ENCODE peak calls at places on chromosomes 2 and 18, in seven cellular contexts. E is thyroid gland, V is lower lobe of right lung, T is astrocyte, A is endodermal cell, O is left ventricle myocardium inferior, M is BE2C. G is an unnamed sample.

GRCh38 chr2:187003038-187003543 is 154.1 kb upstream of the ZSWIM2 start:
- DNase-seq in E (no peak), V (no peak), T (no peak), A (no peak), O (no peak), M (no peak), G (no peak)

GRCh38 chr18:45688113-45688512 is 35.9 kb upstream of the SLC14A1 start:
- DNase-seq in E (no peak), V (no peak), T (no peak), A (no peak), O (no peak), M (no peak), G (no peak)

GRCh38 chr2:151120016-151120415 is 141.6 kb downstream of the RBM43 start:
- DNase-seq in E (no peak), V (no peak), T (no peak), A (no peak), O (no peak), M (no peak), G (no peak)

GRCh38 chr2:174059875-174060226 is 94.7 kb upstream of the SP3 start:
- DNase-seq in E (no peak), V (no peak), T (peak; percentile 36), A (no peak), O (no peak), M (no peak), G (no peak)

GRCh38 chr2:149586898-149587219 is 716 bp downstream of the MMADHC start:
- DNase-seq in E (no peak), V (no peak), T (no peak), A (no peak), O (no peak), M (no peak), G (no peak)

GRCh38 chr2:174338626-174339570 is 4.1 kb downstream of the SP9 start:
- DNase-seq in E (no peak), V (no peak), T (no peak), A (peak; percentile 70), O (no peak), M (no peak), G (no peak)

GRCh38 chr2:120036145-120036544 is 23.3 kb downstream of the EPB41L5 start:
- DNase-seq in E (no peak), V (no peak), T (no peak), A (no peak), O (no peak), M (no peak), G (no peak)

GRCh38 chr2:186862869-186863709 is 14.1 kb upstream of the ZSWIM2 start:
- DNase-seq in E (no peak), V (no peak), T (peak; percentile 9), A (no peak), O (no peak), M (no peak), G (no peak)

GRCh38 chr2:96118698-96119388 is 2.5 kb upstream of the ADRA2B start:
- DNase-seq in E (no peak), V (peak; percentile 20), T (no peak), A (no peak), O (peak; percentile 12), M (no peak), G (peak; percentile 41)

GRCh38 chr18:79426376-79427300 is 30.9 kb downstream of the NFATC1 start:
- DNase-seq in E (no peak), V (no peak), T (no peak), A (no peak), O (no peak), M (no peak), G (no peak)

GRCh38 chr2:121283670-121284245 is 1.2 kb downstream of the TFCP2L1 start:
- DNase-seq in E (peak; percentile 38), V (no peak), T (no peak), A (no peak), O (no peak), M (no peak), G (no peak)

GRCh38 chr2:127059559-127059958 is 47.4 kb downstream of the BIN1 start:
- DNase-seq in E (no peak), V (no peak), T (no peak), A (no peak), O (no peak), M (no peak), G (no peak)

GRCh38 chr2:236715077-236715476 is 145.5 kb downstream of the ACKR3 start:
- DNase-seq in E (peak; percentile 55), V (no peak), T (peak; percentile 65), A (no peak), O (no peak), M (no peak), G (no peak)

GRCh38 chr2:206275274-206276160 is 1.1 kb downstream of the ZDBF2 start:
- DNase-seq in E (no peak), V (no peak), T (peak; percentile 44), A (no peak), O (no peak), M (no peak), G (no peak)

GRCh38 chr2:174836345-174836999 is 72.2 kb upstream of the CHRNA1 start:
- DNase-seq in E (peak; percentile 33), V (no peak), T (peak; percentile 95), A (no peak), O (no peak), M (peak; percentile 34), G (peak; percentile 60)

GRCh38 chr18:38933910-38934510 is 1368.4 kb upstream of the CELF4 start:
- DNase-seq in E (no peak), V (no peak), T (no peak), A (no peak), O (no peak), M (no peak), G (no peak)

GRCh38 chr2:44267269-44268258 is 7.7 kb upstream of the SLC3A1 start:
- DNase-seq in E (no peak), V (no peak), T (peak; percentile 76), A (no peak), O (no peak), M (no peak), G (no peak)

GRCh38 chr2:18599509-18600254 is 10.3 kb upstream of the NT5C1B start:
- DNase-seq in E (no peak), V (no peak), T (peak; percentile 18), A (no peak), O (no peak), M (no peak), G (no peak)

GRCh38 chr2:200797242-200797770 is 14.4 kb upstream of the BZW1 start:
- DNase-seq in E (no peak), V (no peak), T (peak; percentile 8), A (no peak), O (peak; percentile 53), M (no peak), G (no peak)

GRCh38 chr2:101974663-101975062 is 17.1 kb upstream of the IL1R2 start:
- DNase-seq in E (no peak), V (no peak), T (no peak), A (peak; percentile 78), O (no peak), M (no peak), G (no peak)

GRCh38 chr2:230068658-230069080 is at the start of gene SLC16A14:
- DNase-seq in E (peak; percentile 52), V (no peak), T (peak; percentile 53), A (no peak), O (no peak), M (peak; percentile 23), G (no peak)

GRCh38 chr2:3104261-3104660 is 273.4 kb downstream of the EIPR1 start:
- DNase-seq in E (no peak), V (no peak), T (no peak), A (no peak), O (no peak), M (no peak), G (no peak)

GRCh38 chr18:68735498-68736343 is 20.8 kb upstream of the TMX3 start:
- DNase-seq in E (no peak), V (no peak), T (peak; percentile 50), A (no peak), O (no peak), M (no peak), G (no peak)

GRCh38 chr2:224442092-224442999 is 40.4 kb upstream of the FAM124B start:
- DNase-seq in E (peak; percentile 23), V (peak; percentile 50), T (peak; percentile 26), A (no peak), O (no peak), M (peak; percentile 24), G (no peak)

DNA sequence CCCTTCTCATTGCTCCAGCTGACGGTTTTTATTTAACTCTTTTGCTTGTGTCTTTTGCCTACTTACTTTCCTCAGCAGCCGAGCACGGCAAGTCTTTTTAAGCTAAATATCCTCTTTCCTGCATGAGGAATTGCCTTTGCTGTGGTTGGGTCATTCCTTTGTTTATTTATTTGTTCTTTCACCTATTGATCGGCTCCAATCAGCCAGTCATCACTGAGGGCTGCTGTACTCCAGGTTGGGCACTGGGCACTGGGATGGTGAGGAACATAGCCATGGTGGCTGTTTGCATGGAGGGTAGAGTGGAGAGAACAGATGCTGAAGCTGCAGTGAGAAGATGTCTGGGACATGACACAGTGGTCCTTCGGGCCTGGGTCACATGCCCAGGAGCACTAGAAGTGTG is 105.2 kb downstream of the CTIF start:
- DNase-seq in E (no peak), V (no peak), T (no peak), A (no peak), O (no peak), M (no peak), G (peak; percentile 15)
- H3K4me1 ChIP-seq in E (peaks cover 7% of the 10 kb centered on the region), V (no peaks in the 10 kb centered on the region), T (peaks cover 28% of the 10 kb centered on the region), A (no peaks in the 10 kb centered on the region), O (peaks cover 10% of the 10 kb centered on the region), M (no peaks in the 10 kb centered on the region), G (peaks cover 12% of the 10 kb centered on the region)

DNA sequence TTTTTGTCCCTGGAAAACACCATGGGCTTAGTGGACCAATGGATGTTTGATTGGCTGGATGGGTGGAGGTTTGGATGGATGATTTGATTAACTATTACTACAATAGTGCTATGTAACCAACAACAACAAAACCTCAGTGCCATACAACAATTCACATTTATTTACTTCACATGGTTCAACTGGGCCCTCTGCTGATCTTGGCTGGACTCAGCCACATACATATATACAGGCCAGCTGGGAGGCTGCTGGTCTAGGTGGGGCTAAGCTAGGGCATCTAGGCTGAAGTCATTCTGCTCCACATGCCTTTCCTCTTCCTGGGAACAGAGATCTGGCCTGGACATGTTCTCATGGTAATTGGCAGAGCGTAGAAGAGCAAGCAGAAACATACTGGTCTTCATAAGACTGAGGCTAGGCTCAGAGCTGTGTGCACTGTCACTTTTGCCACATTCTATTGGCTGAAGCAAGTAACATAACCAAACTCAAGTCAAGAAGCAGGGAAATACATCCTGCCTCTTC is 102.8 kb upstream of the RNF152 start:
- DNase-seq in E (no peak), V (no peak), T (no peak), A (no peak), O (no peak), M (no peak), G (no peak)
- TF ChIP-seq CTCF in E (no peak), V (no peak), T (no peak), A (no peak), O (no peak), M (no peak), G (no peak)

GRCh38 chr18:62384610-62385097 is 59.5 kb downstream of the TNFRSF11A start:
- DNase-seq in E (peak; percentile 7), V (no peak), T (no peak), A (peak; percentile 81), O (no peak), M (peak; percentile 36), G (no peak)
- H3K4me3 ChIP-seq in E (no peak overlapping the region), V (peak overlapping the region; percentile 28), T (peak overlapping the region; percentile 17), A (no peak overlapping the region), O (peak overlapping the region; percentile 61), M (peak overlapping the region; percentile 47), G (peak overlapping the region; percentile 18)

DNA sequence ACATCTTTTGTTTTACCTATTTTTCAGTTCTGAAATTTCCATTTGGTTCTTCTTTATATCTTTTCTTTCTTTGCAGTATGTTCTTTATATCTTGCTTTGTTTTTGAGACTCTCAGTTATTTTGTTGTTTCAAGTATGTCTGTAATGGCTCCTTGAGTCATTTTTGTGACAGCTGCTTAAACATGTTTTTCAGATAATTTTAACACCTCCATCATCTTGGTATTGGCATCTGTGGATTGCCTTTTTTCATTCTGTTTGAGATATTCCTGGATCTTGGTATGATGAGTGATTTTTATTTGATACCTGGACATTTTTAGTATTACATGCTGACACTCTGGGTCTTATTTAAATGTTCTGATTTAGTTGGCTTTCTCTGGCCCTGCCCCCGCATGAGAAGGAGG is 89.5 kb downstream of the NCOA1 start:
- DNase-seq in E (no peak), V (no peak), T (no peak), A (no peak), O (no peak), M (no peak), G (no peak)
- H3K4me1 ChIP-seq in E (peaks cover 13% of the 10 kb centered on the region), V (peaks cover 6% of the 10 kb centered on the region), T (no peaks in the 10 kb centered on the region), A (no peaks in the 10 kb centered on the region), O (peaks cover 53% of the 10 kb centered on the region), M (no peaks in the 10 kb centered on the region), G (no peaks in the 10 kb centered on the region)